ENCODE peak calls at places on chromosomes 16 and 17, in four cellular contexts. M, E, D and N are unnamed samples.

GRCh38 chr16:28321700-28322411 is 29.5 kb downstream of the SBK1 start:
- DNase-seq in M (peak; percentile 51), E (no peak), D (no peak), N (no peak)

GRCh38 chr17:79948406-79948917 is 87.2 kb downstream of the TBC1D16 start:
- DNase-seq in M (no peak), E (no peak), D (no peak), N (no peak)

GRCh38 chr16:83300326-83300725 is 507.5 kb upstream of the HSBP1 start:
- DNase-seq in M (no peak), E (no peak), D (no peak), N (no peak)

GRCh38 chr17:27206447-27206846 is 87.5 kb upstream of the WSB1 start:
- DNase-seq in M (no peak), E (no peak), D (no peak), N (no peak)

GRCh38 chr16:79089735-79090284 is 510.7 kb downstream of the MAF start:
- DNase-seq in M (peak; percentile 82), E (peak; percentile 14), D (no peak), N (no peak)

GRCh38 chr17:76725580-76726230 is 701 bp downstream of the JMJD6 start:
- DNase-seq in M (peak; percentile 80), E (no peak), D (no peak), N (no peak)

GRCh38 chr16:4316732-4317461 is 1.0 kb downstream of the GLIS2 start:
- DNase-seq in M (no peak), E (peak; percentile 67), D (no peak), N (no peak)

GRCh38 chr17:82985973-82986372 is 93.4 kb upstream of the METRNL start:
- DNase-seq in M (peak; percentile 64), E (no peak), D (no peak), N (no peak)

GRCh38 chr16:30902070-30902972 is 5.9 kb downstream of the CTF1 start:
- DNase-seq in M (peak; percentile 76), E (peak; percentile 72), D (no peak), N (no peak)